ENCODE peak calls at places on chromosomes 16 and 17, in nine cellular contexts. Q is effector memory CD4-positive, alpha-beta T cell; Y is HCT116; A is DND-41; F is caudate nucleus; G is aorta; Z is right cardiac atrium; D is Peyer's patch; W is neural progenitor cell. C is an unnamed sample.

GRCh38 chr17:17403899-17404576 is 72.8 kb upstream of the MED9 start:
- DNase-seq in F (no peak), Q (peak), D (peak), Y (no peak), W (no peak), G (no peak), A (peak), Z (no peak), C (peak)

GRCh38 chr16:89174055-89174827 is 2.7 kb downstream of the CDH15 start:
- DNase-seq in Z (no peak), Q (no peak), F (no peak), D (no peak), A (no peak), G (no peak), Y (no peak), W (no peak), C (no peak)

GRCh38 chr17:69579961-69580677 is 165.6 kb downstream of the MAP2K6 start:
- DNase-seq in A (no peak), F (no peak), G (no peak), Y (no peak), D (no peak), Q (no peak), W (no peak), Z (no peak), C (no peak)

GRCh38 chr17:76054112-76054476 is 18.2 kb downstream of the SRP68 start:
- DNase-seq in F (no peak), D (no peak), Q (no peak), G (no peak), Z (no peak), A (no peak), Y (peak), W (no peak), C (no peak)

GRCh38 chr16:88744839-88745521 is 38.7 kb downstream of the CTU2 start:
- DNase-seq in F (no peak), G (no peak), W (peak), D (no peak), Y (no peak), Z (peak), Q (no peak), A (no peak), C (no peak)

GRCh38 chr16:69444873-69445517 is 20.6 kb downstream of the CYB5B start:
- DNase-seq in D (no peak), W (no peak), Y (no peak), G (no peak), Q (no peak), A (no peak), F (no peak), Z (no peak), C (peak)

GRCh38 chr17:64411999-64412771 is 21.5 kb upstream of the PECAM1 start:
- DNase-seq in G (peak), D (peak), W (peak), Z (peak), Q (no peak), A (no peak), Y (no peak), F (peak), C (no peak)

GRCh38 chr16:23700509-23700908 is 12.5 kb downstream of the ERN2 start:
- DNase-seq in Q (no peak), A (no peak), F (no peak), W (peak), D (peak), Z (no peak), Y (no peak), G (no peak), C (no peak)

GRCh38 chr16:65069766-65070165 is 52.1 kb downstream of the CDH11 start:
- DNase-seq in W (no peak), Q (no peak), F (no peak), Y (no peak), A (no peak), Z (no peak), D (no peak), G (no peak), C (no peak)

GRCh38 chr17:72332367-72332766 is 211.5 kb downstream of the SOX9 start:
- DNase-seq in Q (no peak), F (no peak), A (no peak), Y (no peak), W (no peak), Z (no peak), D (no peak), G (no peak), C (no peak)

GRCh38 chr16:53678756-53679334 is 24.8 kb downstream of the RPGRIP1L start:
- DNase-seq in Z (no peak), A (no peak), Y (no peak), Q (no peak), W (no peak), G (no peak), F (no peak), D (no peak), C (peak)

GRCh38 chr16:53668869-53669268 is 34.8 kb downstream of the RPGRIP1L start:
- DNase-seq in G (no peak), Z (no peak), F (no peak), Y (no peak), W (no peak), A (no peak), Q (no peak), D (no peak), C (no peak)

GRCh38 chr16:53672461-53672860 is 31.2 kb downstream of the RPGRIP1L start:
- DNase-seq in Q (no peak), W (no peak), D (no peak), Y (no peak), F (no peak), A (no peak), G (no peak), Z (no peak), C (no peak)

GRCh38 chr16:53678155-53678554 is 25.5 kb downstream of the RPGRIP1L start:
- DNase-seq in A (no peak), D (no peak), F (no peak), Y (no peak), G (no peak), W (no peak), Z (no peak), Q (no peak), C (no peak)

DNA sequence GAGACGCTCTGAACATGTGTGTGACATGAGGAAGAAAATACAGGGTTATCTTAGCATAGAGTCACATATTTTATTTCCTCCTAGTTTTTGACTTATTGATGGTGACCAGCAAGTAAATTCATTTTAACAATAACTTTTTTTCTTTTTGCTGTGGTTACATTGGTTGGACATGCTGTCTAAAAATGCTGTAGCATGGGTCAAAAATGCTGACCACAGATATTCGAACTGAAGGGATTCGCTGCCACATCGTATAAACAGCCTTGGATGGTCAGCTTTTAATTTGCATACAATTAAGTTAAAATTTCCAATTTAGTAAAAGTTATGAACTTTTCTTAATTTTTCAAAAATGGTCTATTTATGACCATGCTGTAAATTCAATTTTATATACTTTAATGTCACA is 30.5 kb downstream of the RPGRIP1L start:
- DNase-seq in G (no peak), W (no peak), Z (no peak), F (no peak), A (no peak), Y (no peak), Q (no peak), D (no peak), C (no peak)
- H3K27ac ChIP-seq in G (no peak), W (no peak), Z (no peak), F (no peak), A (no peak), Y (no peak), Q (no peak), D (no peak), C (no peak)

DNA sequence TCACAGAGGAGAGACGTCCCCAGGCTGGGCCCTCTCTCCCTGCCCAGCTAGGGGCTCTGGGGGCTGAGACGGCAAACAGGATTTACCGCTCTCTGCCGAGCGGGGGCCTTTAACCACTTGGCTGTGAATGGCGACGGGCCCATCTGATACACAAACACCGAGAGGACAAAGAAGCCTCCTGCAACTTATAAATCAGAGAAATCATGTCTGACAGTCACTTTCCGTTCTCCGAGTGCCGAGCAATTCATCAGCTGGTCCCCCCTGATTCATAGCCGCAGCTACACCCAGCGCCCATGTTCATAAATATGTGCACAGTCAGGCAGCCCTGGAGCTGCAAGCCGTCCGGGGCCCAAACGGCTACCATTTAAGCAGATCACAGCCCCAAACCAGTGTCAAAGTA is 154.4 kb downstream of the C16orf78 start:
- DNase-seq in A (no peak), D (no peak), W (no peak), Z (no peak), Q (no peak), Y (no peak), G (peak), F (no peak), C (no peak)
- H3K27ac ChIP-seq in A (peak), D (no peak), W (peak), Z (no peak), Q (no peak), Y (no peak), G (no peak), F (peak), C (no peak)

DNA sequence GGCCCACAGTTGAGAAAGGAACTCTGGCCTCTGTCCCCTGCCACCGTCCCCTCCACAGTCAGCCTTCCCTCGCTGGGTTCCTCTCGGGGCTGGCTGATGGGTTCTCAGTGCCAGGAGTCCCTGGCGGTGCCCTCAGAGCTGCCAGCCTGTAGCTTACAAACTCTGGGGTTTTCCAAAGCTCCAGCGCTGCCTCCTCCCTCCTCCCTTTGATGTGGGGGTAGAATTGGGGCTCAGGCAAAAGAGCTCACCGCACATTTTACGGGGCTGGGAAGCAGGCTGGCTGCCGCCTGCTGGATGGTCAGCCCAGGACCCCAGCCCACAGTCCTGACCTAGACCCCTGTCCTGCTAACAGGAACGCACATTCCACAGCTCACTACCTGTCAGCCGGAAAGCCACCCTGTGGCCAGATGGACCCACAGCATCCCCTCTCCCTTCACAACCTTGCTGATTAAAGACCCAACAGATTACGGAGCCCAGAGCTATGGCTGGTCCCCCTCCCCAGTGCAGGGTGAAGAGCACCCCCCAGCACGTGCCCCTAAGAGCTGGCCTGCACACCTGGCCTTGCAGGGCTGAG is 6.0 kb downstream of the VASN start:
- DNase-seq in F (no peak), D (no peak), G (no peak), W (peak), Y (no peak), A (no peak), Q (no peak), Z (peak), C (no peak)
- H3K27ac ChIP-seq in F (no peak), D (peak), G (peak), W (no peak), Y (no peak), A (no peak), Q (no peak), Z (peak), C (no peak)

DNA sequence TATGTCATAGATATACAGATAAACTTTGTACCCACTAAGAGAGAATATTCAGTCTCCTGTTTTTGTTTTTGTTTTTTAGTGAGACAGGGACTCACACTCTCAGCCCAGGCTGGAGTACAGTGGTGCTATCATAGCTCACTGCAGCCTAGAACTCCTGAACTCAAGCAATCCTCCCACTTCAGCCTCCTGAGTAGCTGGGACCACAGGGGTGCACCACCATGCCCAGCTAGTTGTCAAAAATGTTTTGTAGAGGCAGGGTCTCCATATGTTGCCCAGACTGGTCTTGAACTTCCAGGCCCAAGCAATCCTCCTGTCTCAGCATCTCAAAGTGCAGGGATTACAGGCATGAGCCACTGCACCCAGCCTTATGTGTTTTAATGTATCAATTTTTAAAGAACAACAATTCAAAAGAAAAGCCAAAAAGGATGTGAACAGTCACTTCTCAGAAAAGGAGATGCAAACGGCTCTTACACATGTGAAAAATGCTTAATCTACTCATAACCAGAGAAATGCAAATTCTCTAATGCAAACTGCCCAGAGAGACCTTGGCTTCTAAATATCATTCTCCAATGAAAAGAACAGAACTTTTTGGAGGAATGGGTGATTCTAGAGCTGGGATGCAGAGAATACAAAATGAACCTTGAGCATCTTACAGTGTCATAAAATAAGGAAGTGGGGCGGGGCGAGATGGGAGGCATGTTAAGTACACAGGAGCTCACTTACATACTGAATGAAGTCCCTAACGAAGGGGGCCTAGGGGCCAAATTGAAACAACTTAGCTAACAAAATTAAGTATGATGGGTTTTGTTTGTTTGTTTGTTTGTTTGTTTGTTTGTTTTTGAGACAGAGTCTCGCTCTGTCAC is 7.3 kb upstream of the CMTM3 start:
- DNase-seq in G (no peak), A (no peak), W (no peak), Q (no peak), D (no peak), Z (no peak), F (no peak), Y (no peak), C (no peak)
- H3K27ac ChIP-seq in G (no peak), A (no peak), W (no peak), Q (no peak), D (no peak), Z (no peak), F (no peak), Y (no peak), C (peak)

GRCh38 chr16:84598391-84598750 is 19.5 kb downstream of the COTL1 start:
- DNase-seq in A (no peak), Z (no peak), Y (no peak), F (no peak), W (peak), G (no peak), Q (no peak), D (no peak), C (peak)
- H3K27ac ChIP-seq in A (no peak), Z (no peak), Y (no peak), F (no peak), W (no peak), G (no peak), Q (peak), D (peak), C (peak)

GRCh38 chr16:67951485-67951884 is 7.6 kb upstream of the LCAT start:
- DNase-seq in Z (peak), A (no peak), W (no peak), Q (no peak), Y (no peak), F (peak), D (no peak), G (no peak), C (no peak)
- H3K27ac ChIP-seq in Z (no peak), A (no peak), W (no peak), Q (no peak), Y (no peak), F (peak), D (no peak), G (no peak), C (no peak)

GRCh38 chr17:80666867-80667266 is 122.2 kb downstream of the RPTOR start:
- DNase-seq in W (no peak), Z (no peak), F (no peak), Q (no peak), A (no peak), G (no peak), Y (no peak), D (peak), C (no peak)
- H3K27ac ChIP-seq in W (no peak), Z (no peak), F (no peak), Q (no peak), A (peak), G (no peak), Y (no peak), D (no peak), C (no peak)